ENCODE peak calls at places on chromosome 20, in six cellular contexts. E is D721Med; I is HCEC 1CT; R is activated T-helper 1 cell treated with anti-CD3 and anti-CD28 coated beads, Interleukin-12 subunit alpha, Interleukin-12 subunit beta, Interleukin-2, Interleukin-4 antibody, amounts not matched to agents 30 ng/mL and 10 ng/mL and 1 ng/mL, durations not matched to agents 14 hours and 24 hours and 36 hours; D is stimulated activated CD4-positive, alpha-beta T cell treated with anti-CD3 and anti-CD28 coated beads, TNF-alpha, amount 100 ng/mL, for 4 hours; N is spleen. T is an unnamed sample.
A peak's percentile ranks its signal among the peaks of the same experiment; 100 is the strongest.

GRCh38 chr20:32111763-32112162 is 2.2 kb downstream of the TM9SF4 start:
- DNase-seq in D (no peak), R (no peak), E (no peak), I (no peak), N (no peak), T (no peak)

GRCh38 chr20:43681991-43682410 is 15.1 kb downstream of the MYBL2 start:
- DNase-seq in I (no peak), E (no peak), R (no peak), D (no peak), N (peak; percentile 92), T (no peak)

GRCh38 chr20:20711413-20711812 is 1.0 kb downstream of the RALGAPA2 start:
- DNase-seq in I (no peak), D (no peak), R (peak; percentile 16), E (no peak), N (peak; percentile 77), T (no peak)

GRCh38 chr20:4820833-4821518 is 99.3 kb downstream of the PRND start:
- DNase-seq in N (no peak), D (no peak), E (no peak), I (peak; percentile 61), R (no peak), T (no peak)

GRCh38 chr20:21511485-21511849 is 2.4 kb downstream of the NKX2-2 start:
- DNase-seq in I (no peak), D (no peak), E (no peak), N (no peak), R (no peak), T (peak; percentile 33)

GRCh38 chr20:11103866-11104265 is 430.1 kb upstream of the JAG1 start:
- DNase-seq in R (no peak), E (no peak), I (no peak), D (no peak), N (no peak), T (no peak)

GRCh38 chr20:38559764-38560163 is 21.2 kb upstream of the ADIG start:
- DNase-seq in N (no peak), R (no peak), D (no peak), I (no peak), E (no peak), T (no peak)

GRCh38 chr20:20476504-20476903 is 108.6 kb downstream of the INSM1 start:
- DNase-seq in N (no peak), D (no peak), I (no peak), R (no peak), E (no peak), T (no peak)

GRCh38 chr20:63625771-63626423 is 1.0 kb downstream of the GMEB2 start:
- DNase-seq in I (peak; percentile 8), N (peak; percentile 91), E (no peak), D (no peak), R (no peak), T (no peak)

GRCh38 chr20:38407321-38407720 is 27.8 kb downstream of the SNHG17 start:
- DNase-seq in D (no peak), I (no peak), N (no peak), R (no peak), E (no peak), T (no peak)

GRCh38 chr20:44326391-44327159 is 10.3 kb upstream of the R3HDML start:
- DNase-seq in R (no peak), I (no peak), N (no peak), E (no peak), D (no peak), T (peak; percentile 66)

GRCh38 chr20:58102744-58103516 is 125.5 kb downstream of the ANKRD60 start:
- DNase-seq in D (no peak), R (no peak), E (no peak), I (no peak), N (no peak), T (no peak)

T was measured in H9.